ENCODE peak calls at places on chromosomes 11 and 22, in five cellular contexts. K is NCI-H510A treated with DMSO at 0.1 percent for 48 hours; H is central memory CD4-positive, alpha-beta T cell; C is Calu3; I is iris pigment epithelial cell. O is an unnamed sample.

GRCh38 chr11:66619080-66619554 is 2.7 kb downstream of the RBM14 start:
- DNase-seq in C (no peak), H (peak), I (peak), K (no peak), O (no peak)

GRCh38 chr11:48052183-48053040 is 72.1 kb downstream of the PTPRJ start:
- DNase-seq in H (no peak), I (peak), K (no peak), C (peak), O (no peak)

GRCh38 chr11:61187505-61188130 is 15.7 kb upstream of the PGA3 start:
- DNase-seq in I (peak), C (peak), H (peak), K (peak), O (peak)

GRCh38 chr11:1866776-1867175 is 13.9 kb downstream of the LSP1 start:
- DNase-seq in H (no peak), C (no peak), K (no peak), I (no peak), O (no peak)

GRCh38 chr11:120652705-120653335 is 141.3 kb downstream of the GRIK4 start:
- DNase-seq in C (peak), H (no peak), I (peak), K (no peak), O (no peak)

GRCh38 chr22:45844009-45844408 is 133.0 kb downstream of the WNT7B start:
- DNase-seq in I (no peak), H (no peak), K (no peak), C (no peak), O (no peak)

GRCh38 chr11:34837246-34837856 is 78.8 kb downstream of the APIP start:
- DNase-seq in K (no peak), H (no peak), I (no peak), C (peak), O (no peak)

GRCh38 chr11:10777393-10777793 is 26.3 kb downstream of the CTR9 start:
- DNase-seq in K (no peak), C (no peak), H (no peak), I (no peak), O (no peak)

GRCh38 chr22:38774496-38775166 is 18.8 kb upstream of the SUN2 start:
- DNase-seq in I (no peak), C (no peak), H (no peak), K (no peak), O (no peak)

GRCh38 chr22:30731658-30732057 is 37.0 kb downstream of the OSBP2 start:
- DNase-seq in C (no peak), H (no peak), K (no peak), I (no peak), O (no peak)

GRCh38 chr11:19419021-19419750 is 178.4 kb upstream of the E2F8 start:
- DNase-seq in C (no peak), I (peak), K (no peak), H (no peak), O (no peak)

GRCh38 chr11:131370901-131371790 is 731 bp downstream of the NTM start:
- DNase-seq in H (no peak), I (no peak), C (no peak), K (no peak), O (no peak)

O was measured in osteocyte.